ENCODE peak calls at places on chromosomes 6 and 20, in four cellular contexts. K, I, R and F are unnamed samples.

GRCh38 chr6:125156496-125156895 is 2.9 kb downstream of the TPD52L1 start:
- DNase-seq in K (no peak), I (no peak), R (no peak), F (no peak)

GRCh38 chr6:7467007-7467897 is 74.2 kb upstream of the DSP start:
- DNase-seq in I (no peak), K (peak; percentile 12), R (no peak), F (no peak)

GRCh38 chr6:6741264-6741663 is 152.7 kb downstream of the LY86 start:
- DNase-seq in K (no peak), I (no peak), R (no peak), F (no peak)

GRCh38 chr6:39169448-39170344 is 54.7 kb upstream of the SAYSD1 start:
- DNase-seq in K (peak; percentile 46), R (no peak), I (no peak), F (no peak)

GRCh38 chr6:57123111-57123510 is 33.1 kb downstream of the ZNF451 start:
- DNase-seq in R (no peak), I (no peak), K (no peak), F (no peak)

GRCh38 chr20:37821691-37822655 is 81.0 kb upstream of the VSTM2L start:
- DNase-seq in I (no peak), R (no peak), K (no peak), F (no peak)

GRCh38 chr6:90083891-90084290 is 189.6 kb downstream of the GJA10 start:
- DNase-seq in K (no peak), R (no peak), I (no peak), F (no peak)

GRCh38 chr6:73985891-73986290 is 289.9 kb downstream of the CD109 start:
- DNase-seq in R (no peak), I (no peak), K (peak; percentile 35), F (no peak)

GRCh38 chr6:10583509-10583908 is 62.4 kb downstream of the GCNT2 start:
- DNase-seq in I (no peak), K (no peak), R (no peak), F (no peak)

GRCh38 chr6:90525421-90525820 is 61.5 kb downstream of the MAP3K7 start:
- DNase-seq in I (no peak), K (no peak), R (no peak), F (no peak)